ENCODE peak calls at places on chromosome 2, in ten cellular contexts. One of them, this sample, is unnamed.

GRCh38 chr2:55843096-55843991 is 80.2 kb downstream of the EFEMP1 start:
- DNase-seq in 8988T: no peak
- DNase-seq in iris pigment epithelial cell: peak
- DNase-seq in progenitor cell of endocrine pancreas: peak
- DNase-seq in neural crest cell: no peak
- DNase-seq in T-helper 9 cell: no peak
- DNase-seq in ovary: no peak
- DNase-seq in stomach: peak
- DNase-seq in iPS DF 19.7: no peak
- DNase-seq in body of pancreas: peak
- DNase-seq in this sample: no peak

GRCh38 chr2:40260437-40260836 is 191.5 kb downstream of the SLC8A1 start:
- DNase-seq in 8988T: no peak
- DNase-seq in iris pigment epithelial cell: no peak
- DNase-seq in progenitor cell of endocrine pancreas: no peak
- DNase-seq in neural crest cell: no peak
- DNase-seq in T-helper 9 cell: no peak
- DNase-seq in ovary: no peak
- DNase-seq in stomach: no peak
- DNase-seq in iPS DF 19.7: no peak
- DNase-seq in body of pancreas: no peak
- DNase-seq in this sample: no peak

GRCh38 chr2:10332402-10333246 is 29.9 kb downstream of the HPCAL1 start:
- DNase-seq in 8988T: no peak
- DNase-seq in iris pigment epithelial cell: no peak
- DNase-seq in progenitor cell of endocrine pancreas: no peak
- DNase-seq in neural crest cell: no peak
- DNase-seq in T-helper 9 cell: no peak
- DNase-seq in ovary: no peak
- DNase-seq in stomach: no peak
- DNase-seq in iPS DF 19.7: no peak
- DNase-seq in body of pancreas: no peak
- DNase-seq in this sample: no peak

GRCh38 chr2:234363011-234363487 is 133.8 kb downstream of the ARL4C start:
- DNase-seq in 8988T: peak
- DNase-seq in iris pigment epithelial cell: no peak
- DNase-seq in progenitor cell of endocrine pancreas: no peak
- DNase-seq in neural crest cell: no peak
- DNase-seq in T-helper 9 cell: no peak
- DNase-seq in ovary: no peak
- DNase-seq in stomach: no peak
- DNase-seq in iPS DF 19.7: peak
- DNase-seq in body of pancreas: peak
- DNase-seq in this sample: no peak

GRCh38 chr2:12890481-12890980 is 173.8 kb downstream of the TRIB2 start:
- DNase-seq in 8988T: no peak
- DNase-seq in iris pigment epithelial cell: no peak
- DNase-seq in progenitor cell of endocrine pancreas: no peak
- DNase-seq in neural crest cell: no peak
- DNase-seq in T-helper 9 cell: no peak
- DNase-seq in ovary: no peak
- DNase-seq in stomach: no peak
- DNase-seq in iPS DF 19.7: no peak
- DNase-seq in body of pancreas: no peak
- DNase-seq in this sample: no peak

GRCh38 chr2:70340921-70341765 is 39.3 kb upstream of the FAM136A start:
- DNase-seq in 8988T: peak
- DNase-seq in iris pigment epithelial cell: peak
- DNase-seq in progenitor cell of endocrine pancreas: peak
- DNase-seq in neural crest cell: peak
- DNase-seq in T-helper 9 cell: peak
- DNase-seq in ovary: no peak
- DNase-seq in stomach: no peak
- DNase-seq in iPS DF 19.7: peak
- DNase-seq in body of pancreas: peak
- DNase-seq in this sample: peak

GRCh38 chr2:196703660-196704209 is 64.2 kb downstream of the CCDC150 start:
- DNase-seq in 8988T: no peak
- DNase-seq in iris pigment epithelial cell: peak
- DNase-seq in progenitor cell of endocrine pancreas: no peak
- DNase-seq in neural crest cell: no peak
- DNase-seq in T-helper 9 cell: no peak
- DNase-seq in ovary: no peak
- DNase-seq in stomach: no peak
- DNase-seq in iPS DF 19.7: no peak
- DNase-seq in body of pancreas: no peak
- DNase-seq in this sample: no peak

GRCh38 chr2:56682397-56682760 is 498.6 kb downstream of the CCDC85A start:
- DNase-seq in 8988T: no peak
- DNase-seq in iris pigment epithelial cell: peak
- DNase-seq in progenitor cell of endocrine pancreas: no peak
- DNase-seq in neural crest cell: no peak
- DNase-seq in T-helper 9 cell: no peak
- DNase-seq in ovary: no peak
- DNase-seq in stomach: no peak
- DNase-seq in iPS DF 19.7: no peak
- DNase-seq in body of pancreas: no peak
- DNase-seq in this sample: no peak

GRCh38 chr2:37895135-37895534 is 30.0 kb upstream of the RMDN2 start:
- DNase-seq in 8988T: no peak
- DNase-seq in iris pigment epithelial cell: no peak
- DNase-seq in progenitor cell of endocrine pancreas: no peak
- DNase-seq in neural crest cell: no peak
- DNase-seq in T-helper 9 cell: no peak
- DNase-seq in ovary: no peak
- DNase-seq in stomach: no peak
- DNase-seq in iPS DF 19.7: no peak
- DNase-seq in body of pancreas: no peak
- DNase-seq in this sample: no peak

GRCh38 chr2:160910681-160911080 is 249.5 kb upstream of the TANK start:
- DNase-seq in 8988T: no peak
- DNase-seq in iris pigment epithelial cell: peak
- DNase-seq in progenitor cell of endocrine pancreas: no peak
- DNase-seq in neural crest cell: no peak
- DNase-seq in T-helper 9 cell: no peak
- DNase-seq in ovary: no peak
- DNase-seq in stomach: no peak
- DNase-seq in iPS DF 19.7: no peak
- DNase-seq in body of pancreas: no peak
- DNase-seq in this sample: no peak

This sample was measured in testis.